ENCODE peak calls at places on chromosome 2, in ten cellular contexts. Y is fibroblast of lung, H is IMR-90, U is neural progenitor cell, E is hepatocyte, C is MM.1S, R is HepG2, N is GM23248, D is mammary epithelial cell, G is endothelial cell of umbilical vein. V is an unnamed sample.

GRCh38 chr2:224754129-224754528 is 38.0 kb upstream of the CCDC195 start:
- DNase-seq in Y (peak; percentile 90), H (peak; percentile 57), U (no peak), E (no peak), C (no peak), R (no peak), N (peak; percentile 87), D (peak; percentile 66), G (no peak), V (peak; percentile 84)

GRCh38 chr2:26616032-26616863 is 24.9 kb downstream of the CIB4 start:
- DNase-seq in Y (no peak), H (no peak), U (no peak), E (no peak), C (no peak), R (no peak), N (no peak), D (no peak), G (no peak), V (no peak)

GRCh38 chr2:141605163-141605562 is 525.7 kb downstream of the LRP1B start:
- DNase-seq in Y (no peak), H (no peak), U (no peak), E (no peak), C (no peak), R (no peak), N (no peak), D (no peak), G (no peak), V (no peak)

GRCh38 chr2:198874502-198874858 is 583.3 kb downstream of the SATB2 start:
- DNase-seq in Y (peak; percentile 51), H (peak; percentile 7), U (no peak), E (no peak), C (peak; percentile 31), R (no peak), N (peak; percentile 18), D (no peak), G (no peak), V (no peak)

GRCh38 chr2:74364533-74365505 is 15.3 kb downstream of the DCTN1 start:
- DNase-seq in Y (no peak), H (no peak), U (no peak), E (no peak), C (no peak), R (no peak), N (no peak), D (no peak), G (no peak), V (peak; percentile 36)

GRCh38 chr2:50077190-50077589 is 922.9 kb upstream of the FSHR start:
- DNase-seq in Y (no peak), H (no peak), U (no peak), E (no peak), C (no peak), R (no peak), N (no peak), D (no peak), G (no peak), V (no peak)

GRCh38 chr2:620456-621302 is 56.5 kb downstream of the TMEM18 start:
- DNase-seq in Y (no peak), H (no peak), U (no peak), E (no peak), C (no peak), R (no peak), N (no peak), D (no peak), G (no peak), V (no peak)

GRCh38 chr2:216688731-216689360 is 6.5 kb downstream of the IGFBP5 start:
- DNase-seq in Y (no peak), H (no peak), U (no peak), E (no peak), C (no peak), R (no peak), N (no peak), D (no peak), G (no peak), V (no peak)

GRCh38 chr2:212530373-212530772 is 8.2 kb downstream of the ERBB4 start:
- DNase-seq in Y (no peak), H (no peak), U (no peak), E (no peak), C (no peak), R (no peak), N (no peak), D (no peak), G (no peak), V (no peak)

GRCh38 chr2:215002500-215002899 is 135.9 kb downstream of the ABCA12 start:
- DNase-seq in Y (peak; percentile 67), H (peak; percentile 46), U (peak; percentile 74), E (peak; percentile 81), C (peak; percentile 18), R (peak; percentile 39), N (peak; percentile 75), D (no peak), G (peak; percentile 33), V (no peak)

GRCh38 chr2:231689509-231689893 is 18.8 kb upstream of the PTMA start:
- DNase-seq in Y (no peak), H (no peak), U (no peak), E (no peak), C (no peak), R (no peak), N (no peak), D (no peak), G (no peak), V (peak; percentile 69)
- H3K4me3 ChIP-seq in Y (no peak overlapping the region), H (no peak overlapping the region), U (no peak overlapping the region), E (no peak overlapping the region), C (no peak overlapping the region), R (no peak overlapping the region), N (no peak overlapping the region), D (no peak overlapping the region), G (no peak overlapping the region), V (no peak overlapping the region)

GRCh38 chr2:47037678-47038077 is 117.4 kb downstream of the STPG4 start:
- DNase-seq in Y (no peak), H (no peak), U (no peak), E (no peak), C (peak; percentile 67), R (peak; percentile 76), N (no peak), D (no peak), G (no peak), V (peak; percentile 23)

GRCh38 chr2:47038656-47039501 is 116.2 kb downstream of the STPG4 start:
- DNase-seq in Y (no peak), H (no peak), U (no peak), E (no peak), C (peak; percentile 79), R (no peak), N (no peak), D (no peak), G (peak; percentile 7), V (peak; percentile 82)

GRCh38 chr2:47034973-47035609 is 119.5 kb upstream of the MCFD2 start:
- DNase-seq in Y (no peak), H (no peak), U (peak; percentile 64), E (peak; percentile 31), C (no peak), R (peak; percentile 80), N (no peak), D (no peak), G (no peak), V (peak; percentile 27)

GRCh38 chr2:47035615-47036488 is 119.3 kb downstream of the STPG4 start:
- DNase-seq in Y (no peak), H (no peak), U (peak; percentile 53), E (no peak), C (peak; percentile 20), R (peak; percentile 78), N (no peak), D (no peak), G (no peak), V (peak; percentile 39)

DNA sequence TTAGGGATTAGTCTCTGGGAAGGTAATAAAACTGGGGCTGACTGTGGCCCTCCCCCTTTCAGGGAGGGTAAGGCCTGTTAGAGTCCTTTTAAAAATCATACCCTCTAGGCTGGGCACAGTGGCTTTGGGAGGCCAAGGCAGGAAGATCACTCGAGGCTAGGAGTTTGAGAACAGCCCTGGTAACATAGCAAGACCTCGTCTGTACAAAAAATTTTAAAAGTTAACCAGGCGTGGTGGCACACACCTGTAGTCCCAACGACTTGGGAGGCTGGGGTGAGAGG is 118.7 kb downstream of the STPG4 start:
- DNase-seq in Y (no peak), H (no peak), U (no peak), E (no peak), C (no peak), R (no peak), N (no peak), D (no peak), G (no peak), V (no peak)
- H3K27ac ChIP-seq in Y (no peak overlapping the region), H (no peak overlapping the region), U (peak overlapping the region; percentile 70), E (peak overlapping the region; percentile 94), C (peak overlapping the region; percentile 90), R (peak overlapping the region; percentile 99), N (peak overlapping the region; percentile 6), D (no peak overlapping the region), G (no peak overlapping the region), V (peak overlapping the region; percentile 100)

GRCh38 chr2:58769494-58770239 is 528.5 kb upstream of the FANCL start:
- DNase-seq in Y (no peak), H (no peak), U (no peak), E (no peak), C (no peak), R (no peak), N (no peak), D (no peak), G (no peak), V (no peak)

GRCh38 chr2:58767833-58768726 is 527.0 kb upstream of the FANCL start:
- DNase-seq in Y (no peak), H (no peak), U (peak; percentile 75), E (no peak), C (no peak), R (no peak), N (no peak), D (no peak), G (no peak), V (no peak)

GRCh38 chr2:58762176-58762781 is 521.2 kb upstream of the FANCL start:
- DNase-seq in Y (peak; percentile 29), H (peak; percentile 28), U (peak; percentile 84), E (peak; percentile 69), C (peak; percentile 76), R (peak; percentile 35), N (peak; percentile 78), D (peak; percentile 65), G (peak; percentile 40), V (peak; percentile 15)

DNA sequence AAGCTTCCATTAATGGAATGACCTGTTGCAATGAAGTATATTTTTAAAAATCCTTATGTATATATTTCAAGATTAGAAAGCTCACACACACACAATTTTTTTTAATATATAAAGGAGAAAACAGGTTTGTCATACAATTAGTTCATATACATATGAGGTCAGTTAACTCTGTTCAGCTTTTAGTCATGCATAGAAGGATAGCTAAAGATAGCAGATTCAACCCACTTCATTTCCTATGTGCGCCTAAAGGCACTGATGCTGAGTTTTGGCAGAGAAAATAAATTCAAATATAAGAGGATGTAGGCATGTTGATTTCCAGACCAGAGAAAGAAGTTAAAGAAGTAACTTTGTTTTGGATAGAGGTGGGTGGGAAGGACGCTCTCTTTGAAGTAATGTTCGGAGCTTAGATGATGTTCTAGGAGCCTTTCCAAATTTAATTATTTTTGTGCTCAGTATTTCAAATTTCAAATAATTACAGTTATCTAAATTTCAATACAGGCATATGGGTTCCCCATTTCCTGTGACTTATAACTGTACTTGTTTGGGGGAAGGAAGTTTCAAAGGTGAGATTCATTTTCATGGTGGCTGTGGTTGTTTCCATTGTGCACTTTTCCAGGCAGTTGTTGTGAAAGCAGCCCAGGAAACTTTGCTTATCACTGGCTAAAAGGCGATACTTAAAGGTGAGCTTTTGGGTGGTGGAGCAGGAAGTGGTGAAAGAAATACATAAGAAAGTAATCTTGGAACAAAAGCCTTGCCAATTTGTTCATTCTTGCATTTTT is 523.4 kb upstream of the FANCL start:
- DNase-seq in Y (no peak), H (no peak), U (no peak), E (no peak), C (no peak), R (no peak), N (no peak), D (no peak), G (no peak), V (no peak)
- H2AFZ ChIP-seq in Y (no peak overlapping the region), H (no peak overlapping the region), U (no peak overlapping the region), E (no peak overlapping the region), C (no peak overlapping the region), R (no peak overlapping the region), N (no peak overlapping the region), D (no peak overlapping the region), G (no peak overlapping the region), V (no peak overlapping the region)

GRCh38 chr2:172095905-172096660 is 6.6 kb downstream of the DLX2 start:
- DNase-seq in Y (no peak), H (no peak), U (peak; percentile 73), E (no peak), C (no peak), R (no peak), N (peak; percentile 55), D (no peak), G (no peak), V (peak; percentile 92)
- H3K4me3 ChIP-seq in Y (peak overlapping the region; percentile 61), H (no peak overlapping the region), U (peak overlapping the region; percentile 44), E (no peak overlapping the region), C (peak overlapping the region; percentile 73), R (peak overlapping the region; percentile 61), N (peak overlapping the region; percentile 90), D (peak overlapping the region; percentile 65), G (peak overlapping the region; percentile 31), V (peak overlapping the region; percentile 87)